ENCODE peak calls at places on chromosomes 13 and 19, in ten cellular contexts. One of them, this sample, is unnamed.

GRCh38 chr13:70732611-70733010 is 624.4 kb upstream of the KLHL1 start:
- DNase-seq in activated gamma-delta T cell treated with Interleukin-2 at 50 U/mL for 16 hours: no peak
- DNase-seq in heart right ventricle: no peak
- DNase-seq in stimulated activated CD8-positive, alpha-beta memory T cell treated with anti-CD3 and anti-CD28 coated beads, Interleukin-7, amount 100 ng/mL, for 4 hours: no peak
- DNase-seq in AG09319: no peak
- DNase-seq in stimulated activated CD4-positive, alpha-beta T cell treated with anti-CD3 and anti-CD28 coated beads, Interleukin-2, amount 100 ng/mL, for 24 hours: no peak
- DNase-seq in GM18507: no peak
- DNase-seq in Kasumi-1: no peak
- DNase-seq in Right ventricle myocardium superior: no peak
- DNase-seq in hepatic stellate cell: no peak
- DNase-seq in this sample: no peak

GRCh38 chr13:75432045-75432444 is 49.9 kb downstream of the TBC1D4 start:
- DNase-seq in activated gamma-delta T cell treated with Interleukin-2 at 50 U/mL for 16 hours: no peak
- DNase-seq in heart right ventricle: no peak
- DNase-seq in stimulated activated CD8-positive, alpha-beta memory T cell treated with anti-CD3 and anti-CD28 coated beads, Interleukin-7, amount 100 ng/mL, for 4 hours: no peak
- DNase-seq in AG09319: no peak
- DNase-seq in stimulated activated CD4-positive, alpha-beta T cell treated with anti-CD3 and anti-CD28 coated beads, Interleukin-2, amount 100 ng/mL, for 24 hours: no peak
- DNase-seq in GM18507: no peak
- DNase-seq in Kasumi-1: no peak
- DNase-seq in Right ventricle myocardium superior: no peak
- DNase-seq in hepatic stellate cell: no peak
- DNase-seq in this sample: no peak

GRCh38 chr13:111620586-111620985 is 300.1 kb downstream of the TEX29 start:
- DNase-seq in activated gamma-delta T cell treated with Interleukin-2 at 50 U/mL for 16 hours: no peak
- DNase-seq in heart right ventricle: no peak
- DNase-seq in stimulated activated CD8-positive, alpha-beta memory T cell treated with anti-CD3 and anti-CD28 coated beads, Interleukin-7, amount 100 ng/mL, for 4 hours: no peak
- DNase-seq in AG09319: no peak
- DNase-seq in stimulated activated CD4-positive, alpha-beta T cell treated with anti-CD3 and anti-CD28 coated beads, Interleukin-2, amount 100 ng/mL, for 24 hours: no peak
- DNase-seq in GM18507: no peak
- DNase-seq in Kasumi-1: no peak
- DNase-seq in Right ventricle myocardium superior: no peak
- DNase-seq in hepatic stellate cell: no peak
- DNase-seq in this sample: no peak

GRCh38 chr19:8397746-8398721 is 7.9 kb downstream of the RAB11B start:
- DNase-seq in activated gamma-delta T cell treated with Interleukin-2 at 50 U/mL for 16 hours: no peak
- DNase-seq in heart right ventricle: no peak
- DNase-seq in stimulated activated CD8-positive, alpha-beta memory T cell treated with anti-CD3 and anti-CD28 coated beads, Interleukin-7, amount 100 ng/mL, for 4 hours: no peak
- DNase-seq in AG09319: no peak
- DNase-seq in stimulated activated CD4-positive, alpha-beta T cell treated with anti-CD3 and anti-CD28 coated beads, Interleukin-2, amount 100 ng/mL, for 24 hours: no peak
- DNase-seq in GM18507: no peak
- DNase-seq in Kasumi-1: no peak
- DNase-seq in Right ventricle myocardium superior: no peak
- DNase-seq in hepatic stellate cell: no peak
- DNase-seq in this sample: no peak

GRCh38 chr13:50914848-50915247 is 5.3 kb downstream of the RNASEH2B start:
- DNase-seq in activated gamma-delta T cell treated with Interleukin-2 at 50 U/mL for 16 hours: no peak
- DNase-seq in heart right ventricle: no peak
- DNase-seq in stimulated activated CD8-positive, alpha-beta memory T cell treated with anti-CD3 and anti-CD28 coated beads, Interleukin-7, amount 100 ng/mL, for 4 hours: no peak
- DNase-seq in AG09319: no peak
- DNase-seq in stimulated activated CD4-positive, alpha-beta T cell treated with anti-CD3 and anti-CD28 coated beads, Interleukin-2, amount 100 ng/mL, for 24 hours: no peak
- DNase-seq in GM18507: no peak
- DNase-seq in Kasumi-1: peak
- DNase-seq in Right ventricle myocardium superior: no peak
- DNase-seq in hepatic stellate cell: no peak
- DNase-seq in this sample: no peak

GRCh38 chr13:97781891-97782305 is 171.6 kb upstream of the IPO5 start:
- DNase-seq in activated gamma-delta T cell treated with Interleukin-2 at 50 U/mL for 16 hours: no peak
- DNase-seq in heart right ventricle: no peak
- DNase-seq in stimulated activated CD8-positive, alpha-beta memory T cell treated with anti-CD3 and anti-CD28 coated beads, Interleukin-7, amount 100 ng/mL, for 4 hours: no peak
- DNase-seq in AG09319: no peak
- DNase-seq in stimulated activated CD4-positive, alpha-beta T cell treated with anti-CD3 and anti-CD28 coated beads, Interleukin-2, amount 100 ng/mL, for 24 hours: no peak
- DNase-seq in GM18507: no peak
- DNase-seq in Kasumi-1: no peak
- DNase-seq in Right ventricle myocardium superior: peak
- DNase-seq in hepatic stellate cell: no peak
- DNase-seq in this sample: no peak

GRCh38 chr19:5083547-5083965 is 114.6 kb downstream of the KDM4B start:
- DNase-seq in activated gamma-delta T cell treated with Interleukin-2 at 50 U/mL for 16 hours: no peak
- DNase-seq in heart right ventricle: peak
- DNase-seq in stimulated activated CD8-positive, alpha-beta memory T cell treated with anti-CD3 and anti-CD28 coated beads, Interleukin-7, amount 100 ng/mL, for 4 hours: no peak
- DNase-seq in AG09319: no peak
- DNase-seq in stimulated activated CD4-positive, alpha-beta T cell treated with anti-CD3 and anti-CD28 coated beads, Interleukin-2, amount 100 ng/mL, for 24 hours: no peak
- DNase-seq in GM18507: no peak
- DNase-seq in Kasumi-1: no peak
- DNase-seq in Right ventricle myocardium superior: peak
- DNase-seq in hepatic stellate cell: no peak
- DNase-seq in this sample: no peak

GRCh38 chr13:87131611-87132010 is 539.6 kb upstream of the SLITRK5 start:
- DNase-seq in activated gamma-delta T cell treated with Interleukin-2 at 50 U/mL for 16 hours: no peak
- DNase-seq in heart right ventricle: no peak
- DNase-seq in stimulated activated CD8-positive, alpha-beta memory T cell treated with anti-CD3 and anti-CD28 coated beads, Interleukin-7, amount 100 ng/mL, for 4 hours: no peak
- DNase-seq in AG09319: no peak
- DNase-seq in stimulated activated CD4-positive, alpha-beta T cell treated with anti-CD3 and anti-CD28 coated beads, Interleukin-2, amount 100 ng/mL, for 24 hours: no peak
- DNase-seq in GM18507: no peak
- DNase-seq in Kasumi-1: no peak
- DNase-seq in Right ventricle myocardium superior: no peak
- DNase-seq in hepatic stellate cell: no peak
- DNase-seq in this sample: no peak

GRCh38 chr13:110319774-110320509 is 12.9 kb downstream of the COL4A2 start:
- DNase-seq in activated gamma-delta T cell treated with Interleukin-2 at 50 U/mL for 16 hours: no peak
- DNase-seq in heart right ventricle: no peak
- DNase-seq in stimulated activated CD8-positive, alpha-beta memory T cell treated with anti-CD3 and anti-CD28 coated beads, Interleukin-7, amount 100 ng/mL, for 4 hours: no peak
- DNase-seq in AG09319: no peak
- DNase-seq in stimulated activated CD4-positive, alpha-beta T cell treated with anti-CD3 and anti-CD28 coated beads, Interleukin-2, amount 100 ng/mL, for 24 hours: peak
- DNase-seq in GM18507: no peak
- DNase-seq in Kasumi-1: no peak
- DNase-seq in Right ventricle myocardium superior: no peak
- DNase-seq in hepatic stellate cell: no peak
- DNase-seq in this sample: no peak

GRCh38 chr13:74306496-74306895 is 172.3 kb upstream of the KLF12 start:
- DNase-seq in activated gamma-delta T cell treated with Interleukin-2 at 50 U/mL for 16 hours: no peak
- DNase-seq in heart right ventricle: no peak
- DNase-seq in stimulated activated CD8-positive, alpha-beta memory T cell treated with anti-CD3 and anti-CD28 coated beads, Interleukin-7, amount 100 ng/mL, for 4 hours: no peak
- DNase-seq in AG09319: peak
- DNase-seq in stimulated activated CD4-positive, alpha-beta T cell treated with anti-CD3 and anti-CD28 coated beads, Interleukin-2, amount 100 ng/mL, for 24 hours: no peak
- DNase-seq in GM18507: no peak
- DNase-seq in Kasumi-1: no peak
- DNase-seq in Right ventricle myocardium superior: no peak
- DNase-seq in hepatic stellate cell: no peak
- DNase-seq in this sample: no peak